ENCODE peak calls at places on chromosomes 11 and 22, in five cellular contexts. I, H, N, A and V are unnamed samples.

GRCh38 chr11:95450547-95451123 is 219.6 kb upstream of the SESN3 start:
- DNase-seq in A (no peak), H (no peak), I (no peak), N (no peak), V (no peak)

GRCh38 chr11:18001191-18001590 is 11.7 kb downstream of the SERGEF start:
- DNase-seq in A (no peak), N (no peak), I (no peak), H (no peak), V (no peak)

GRCh38 chr22:38429460-38430128 is 25.4 kb downstream of the KCNJ4 start:
- DNase-seq in A (no peak), H (no peak), I (peak), N (no peak), V (no peak)

GRCh38 chr11:107856981-107857517 is 1.5 kb downstream of the SLC35F2 start:
- DNase-seq in H (no peak), N (no peak), A (peak), I (no peak), V (no peak)

GRCh38 chr11:1197431-1197885 is 25.4 kb upstream of the MUC5B start:
- DNase-seq in A (no peak), H (no peak), I (no peak), N (no peak), V (peak)

GRCh38 chr11:19712281-19713220 is at the start of gene NAV2:
- DNase-seq in I (peak), A (peak), N (peak), H (peak), V (peak)

GRCh38 chr11:10484461-10485180 is 29.6 kb downstream of the AMPD3 start:
- DNase-seq in N (no peak), I (no peak), A (no peak), H (no peak), V (no peak)

GRCh38 chr11:7278314-7278917 is 26.7 kb downstream of the SYT9 start:
- DNase-seq in H (no peak), I (peak), N (peak), A (no peak), V (no peak)

GRCh38 chr11:134045799-134046635 is 22.9 kb upstream of the JAM3 start:
- DNase-seq in H (no peak), N (no peak), A (no peak), I (peak), V (no peak)

GRCh38 chr11:121808096-121808495 is 307.9 kb downstream of the BLID start:
- DNase-seq in H (no peak), I (no peak), N (no peak), A (no peak), V (no peak)

GRCh38 chr11:44305643-44306468 is 4.1 kb downstream of the ALX4 start:
- DNase-seq in N (no peak), H (no peak), A (peak), I (no peak), V (no peak)

GRCh38 chr22:48223488-48224190 is 1461.2 kb downstream of the TBC1D22A start:
- DNase-seq in N (no peak), I (no peak), H (no peak), A (no peak), V (no peak)

GRCh38 chr22:35301370-35301874 is 1.7 kb downstream of the TOM1 start:
- DNase-seq in N (peak), I (no peak), H (no peak), A (no peak), V (no peak)

GRCh38 chr11:61404641-61405040 is 12.3 kb downstream of the TMEM216 start:
- DNase-seq in I (no peak), A (no peak), H (no peak), N (no peak), V (no peak)

GRCh38 chr11:93024376-93024775 is 54.9 kb downstream of the MTNR1B start:
- DNase-seq in H (no peak), I (no peak), N (no peak), A (no peak), V (no peak)

GRCh38 chr11:71311176-71311925 is 59.0 kb upstream of the SHANK2 start:
- DNase-seq in A (peak), N (no peak), H (no peak), I (no peak), V (no peak)

GRCh38 chr22:37229805-37230672 is 14.0 kb downstream of the RAC2 start:
- DNase-seq in H (peak), N (no peak), A (peak), I (no peak), V (peak)

GRCh38 chr11:59224419-59224928 is 11.7 kb upstream of the MPEG1 start:
- DNase-seq in H (no peak), A (no peak), I (no peak), N (no peak), V (no peak)

GRCh38 chr11:60498853-60499252 is 6.3 kb downstream of the MS4A12 start:
- DNase-seq in I (no peak), N (no peak), H (no peak), A (peak), V (no peak)

GRCh38 chr22:45324186-45324775 is 14.5 kb downstream of the FAM118A start:
- DNase-seq in A (no peak), I (no peak), N (no peak), H (no peak), V (no peak)

GRCh38 chr11:2302280-2302843 is 549 bp downstream of the TSPAN32 start:
- DNase-seq in A (peak), H (no peak), N (no peak), I (no peak), V (peak)

GRCh38 chr22:17104336-17104935 is 16.7 kb downstream of the TMEM121B start:
- DNase-seq in N (no peak), I (no peak), H (no peak), A (no peak), V (no peak)

GRCh38 chr11:65084598-65085375 is 765 bp downstream of the ZFPL1 start:
- DNase-seq in A (no peak), H (no peak), I (no peak), N (no peak), V (no peak)

GRCh38 chr11:78419327-78419726 is 1.7 kb upstream of the GAB2 start:
- DNase-seq in H (no peak), N (peak), A (no peak), I (no peak), V (no peak)

GRCh38 chr11:36684840-36685800 is 87.1 kb upstream of the RAG2 start:
- DNase-seq in A (no peak), I (no peak), H (peak), N (no peak), V (no peak)

GRCh38 chr11:58394195-58394594 is 12.5 kb downstream of the OR5B3 start:
- DNase-seq in A (no peak), N (no peak), I (no peak), H (no peak), V (no peak)

GRCh38 chr11:75112200-75112599 is 15.5 kb upstream of the OR2AT4 start:
- DNase-seq in N (no peak), I (no peak), H (no peak), A (no peak), V (no peak)

GRCh38 chr11:34792143-34792542 is 124.0 kb downstream of the APIP start:
- DNase-seq in A (no peak), H (no peak), I (no peak), N (no peak), V (no peak)

GRCh38 chr11:726278-726915 is 20.4 kb downstream of the EPS8L2 start:
- DNase-seq in H (peak), A (peak), I (peak), N (no peak), V (peak)

GRCh38 chr11:113419426-113420003 is 31.9 kb downstream of the ANKK1 start:
- DNase-seq in N (no peak), H (no peak), A (no peak), I (peak), V (no peak)

GRCh38 chr11:72353861-72354260 is 80.5 kb downstream of the CLPB start:
- DNase-seq in I (no peak), H (no peak), N (no peak), A (peak), V (no peak)

GRCh38 chr11:64107300-64107699 is 58.6 kb downstream of the MACROD1 start:
- DNase-seq in I (no peak), A (no peak), H (no peak), N (no peak), V (no peak)

GRCh38 chr11:2571598-2572281 is 126.9 kb downstream of the KCNQ1 start:
- DNase-seq in I (no peak), A (peak), N (no peak), H (no peak), V (peak)